ENCODE peak calls at places on chromosomes 3 and 15, in five cellular contexts. I is cardiac muscle cell, J is GM12878, Z is heart left ventricle, T is endodermal cell. V is an unnamed sample.
A peak's percentile ranks its signal among the peaks of the same experiment; 100 is the strongest.

GRCh38 chr3:77150028-77150427 is 110.1 kb downstream of the ROBO2 start:
- DNase-seq in I (no peak), J (no peak), Z (no peak), T (no peak), V (no peak)

GRCh38 chr3:10002951-10003350 is 16.3 kb upstream of the EMC3 start:
- DNase-seq in I (no peak), J (no peak), Z (no peak), T (peak; percentile 10), V (no peak)

GRCh38 chr3:38029400-38030125 is at the start of gene PLCD1:
- DNase-seq in I (peak; percentile 80), J (no peak), Z (peak; percentile 91), T (peak; percentile 95), V (peak; percentile 15)

GRCh38 chr3:42024578-42025387 is 62.9 kb upstream of the ULK4 start:
- DNase-seq in I (no peak), J (no peak), Z (no peak), T (peak; percentile 61), V (no peak)

GRCh38 chr3:52228751-52229291 is 3.4 kb upstream of the TLR9 start:
- DNase-seq in I (no peak), J (no peak), Z (no peak), T (no peak), V (no peak)

GRCh38 chr3:116579843-116580242 is 129.7 kb upstream of the TUSC7 start:
- DNase-seq in I (peak; percentile 3), J (no peak), Z (no peak), T (peak; percentile 48), V (no peak)

GRCh38 chr15:98381446-98381845 is 266.9 kb upstream of the IGF1R start:
- DNase-seq in I (no peak), J (no peak), Z (no peak), T (no peak), V (no peak)

GRCh38 chr15:82540055-82540983 is at the start of gene RPS17:
- DNase-seq in I (peak; percentile 98), J (peak; percentile 85), Z (peak; percentile 98), T (peak; percentile 98), V (peak; percentile 98)

GRCh38 chr15:48579945-48580671 is 65.4 kb downstream of the FBN1 start:
- DNase-seq in I (peak; percentile 64), J (no peak), Z (no peak), T (no peak), V (no peak)

GRCh38 chr15:73993211-73993994 is 1.1 kb upstream of the PML start:
- DNase-seq in I (no peak), J (no peak), Z (no peak), T (no peak), V (no peak)

GRCh38 chr15:73990250-73991005 is 1.7 kb downstream of the STOML1 start:
- DNase-seq in I (no peak), J (no peak), Z (no peak), T (no peak), V (no peak)

GRCh38 chr15:73992594-73992898 is 451 bp upstream of the STOML1 start:
- DNase-seq in I (no peak), J (no peak), Z (no peak), T (no peak), V (no peak)

GRCh38 chr15:73991260-73991659 is 835 bp downstream of the STOML1 start:
- DNase-seq in I (peak; percentile 93), J (no peak), Z (peak; percentile 94), T (no peak), V (no peak)

DNA sequence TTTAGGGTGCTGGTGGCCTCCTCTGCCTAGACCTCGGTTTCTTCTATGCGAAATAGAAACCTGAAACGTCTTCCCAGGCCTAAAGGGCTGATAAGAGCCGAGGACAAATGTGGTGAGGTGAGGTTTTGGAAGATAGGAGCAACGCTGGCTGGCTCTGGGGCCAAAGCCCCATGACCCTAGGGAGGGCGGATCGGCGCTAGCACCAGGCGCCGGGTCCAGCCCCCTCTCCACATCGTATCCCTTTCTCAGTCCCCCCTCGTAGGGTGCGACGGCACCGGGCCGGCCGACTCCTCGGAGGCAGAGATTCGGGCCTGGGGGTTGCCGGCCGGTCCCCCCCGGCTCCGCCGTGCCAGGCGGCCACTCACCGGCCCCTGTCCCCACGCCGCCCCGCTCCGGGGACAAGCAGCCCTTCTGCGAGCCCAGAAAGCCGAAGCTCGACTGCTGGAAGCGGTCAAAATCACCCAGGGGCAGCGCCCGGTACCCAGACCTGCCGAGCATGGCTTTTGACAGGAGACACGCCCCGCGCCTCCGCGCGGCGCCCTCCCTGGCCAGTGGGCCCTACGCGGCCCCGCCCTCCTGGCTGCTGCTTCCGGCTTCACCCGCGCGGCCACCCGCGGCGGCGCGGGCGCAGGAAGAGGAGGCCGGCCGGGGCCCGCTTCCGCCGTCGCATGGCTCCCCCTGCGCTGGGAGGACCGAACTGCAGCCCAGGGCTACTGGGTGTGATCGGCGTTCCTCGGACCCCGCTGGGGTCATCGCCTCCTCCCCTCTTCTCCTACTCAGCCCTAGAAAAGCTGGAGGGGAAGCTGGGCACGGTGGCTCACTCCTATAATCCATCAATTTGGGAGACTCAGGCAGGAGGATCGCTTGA is at the start of gene STOML1:
- DNase-seq in I (peak; percentile 97), J (no peak), Z (peak; percentile 96), T (peak; percentile 99), V (peak; percentile 90)
- H3K27ac ChIP-seq in I (no peak within 1 kb of the TSS), J (peak within 1 kb of the TSS; percentile 54), Z (peak within 1 kb of the TSS; percentile 95), T (no peak within 1 kb of the TSS), V (peak within 1 kb of the TSS; percentile 67)

GRCh38 chr3:123637841-123638240 is 53.0 kb upstream of the HACD2 start:
- DNase-seq in I (no peak), J (no peak), Z (no peak), T (no peak), V (no peak)
- H3K4me1 ChIP-seq in I (peaks cover 15% of the 10 kb centered on the region), J (no peaks in the 10 kb centered on the region), Z (no peaks in the 10 kb centered on the region), T (peaks cover 8% of the 10 kb centered on the region), V (no peaks in the 10 kb centered on the region)

GRCh38 chr15:79130535-79131130 is 40.1 kb upstream of the RASGRF1 start:
- DNase-seq in I (no peak), J (no peak), Z (no peak), T (no peak), V (no peak)
- H3K27ac ChIP-seq in I (no peak overlapping the region), J (no peak overlapping the region), Z (no peak overlapping the region), T (no peak overlapping the region), V (no peak overlapping the region)

GRCh38 chr3:129598484-129598883 is 8.0 kb downstream of the PLXND1 start:
- DNase-seq in I (no peak), J (no peak), Z (no peak), T (no peak), V (no peak)

GRCh38 chr3:129597792-129598381 is 8.6 kb downstream of the PLXND1 start:
- DNase-seq in I (peak; percentile 50), J (no peak), Z (peak; percentile 38), T (peak; percentile 77), V (no peak)

GRCh38 chr3:129600348-129600747 is 6.1 kb downstream of the PLXND1 start:
- DNase-seq in I (no peak), J (no peak), Z (no peak), T (no peak), V (no peak)

GRCh38 chr3:129599607-129600006 is 6.9 kb downstream of the PLXND1 start:
- DNase-seq in I (peak; percentile 82), J (no peak), Z (peak; percentile 83), T (peak; percentile 93), V (no peak)

DNA sequence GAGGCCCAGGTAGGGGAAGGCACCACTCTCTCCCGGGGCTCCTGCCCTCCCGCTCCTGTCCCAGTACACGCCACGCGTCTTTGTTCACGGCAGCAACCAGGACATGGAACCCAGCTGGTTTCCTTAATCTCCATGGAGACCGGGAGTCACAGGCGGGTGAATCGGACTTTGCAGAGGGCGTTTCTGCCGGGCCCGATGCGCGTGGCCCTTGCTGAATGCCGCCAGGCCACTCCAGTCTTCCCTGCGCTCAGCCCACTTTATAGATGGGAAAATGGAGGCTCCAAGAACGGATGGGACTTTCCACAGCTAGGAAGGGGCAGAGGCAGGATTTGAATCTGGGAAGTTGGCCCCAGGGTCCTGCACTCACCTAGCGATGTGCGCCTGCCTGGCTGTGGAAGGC is 7.4 kb downstream of the PLXND1 start:
- DNase-seq in I (no peak), J (no peak), Z (no peak), T (no peak), V (no peak)
- H3K4me1 ChIP-seq in I (peaks cover 34% of the 10 kb centered on the region), J (no peaks in the 10 kb centered on the region), Z (peaks cover 74% of the 10 kb centered on the region), T (peaks cover 32% of the 10 kb centered on the region), V (peaks cover 11% of the 10 kb centered on the region)